ENCODE peak calls at places on chromosomes 7 and 10, in six cellular contexts. S, Z, X, N, H and R are unnamed samples.

GRCh38 chr10:101687088-101687487 is 7.9 kb downstream of the FBXW4 start:
- DNase-seq in S (no peak), Z (no peak), X (no peak), N (no peak), H (no peak), R (no peak)

GRCh38 chr10:123807444-123808035 is 84.1 kb downstream of the CPXM2 start:
- DNase-seq in S (no peak), Z (peak), X (no peak), N (no peak), H (no peak), R (no peak)

GRCh38 chr10:127527891-127528290 is 21.2 kb upstream of the NPS start:
- DNase-seq in S (peak), Z (no peak), X (no peak), N (no peak), H (no peak), R (no peak)

GRCh38 chr10:18140149-18140956 is at the start of gene CACNB2:
- DNase-seq in S (peak), Z (peak), X (no peak), N (peak), H (peak), R (peak)

GRCh38 chr7:5396542-5396941 is 27.1 kb downstream of the TNRC18 start:
- DNase-seq in S (no peak), Z (peak), X (no peak), N (peak), H (no peak), R (no peak)

GRCh38 chr10:102729090-102730026 is 14.4 kb upstream of the WBP1L start:
- DNase-seq in S (peak), Z (peak), X (peak), N (peak), H (peak), R (peak)

GRCh38 chr10:8502611-8503010 is 448.1 kb downstream of the GATA3 start:
- DNase-seq in S (no peak), Z (no peak), X (no peak), N (no peak), H (peak), R (no peak)

GRCh38 chr10:28676297-28676967 is 889 bp upstream of the BAMBI start:
- DNase-seq in S (no peak), Z (peak), X (no peak), N (no peak), H (peak), R (peak)

GRCh38 chr7:156781972-156782371 is 111.0 kb downstream of the LMBR1 start:
- DNase-seq in S (no peak), Z (no peak), X (no peak), N (no peak), H (no peak), R (no peak)

GRCh38 chr7:33789871-33790270 is 115.5 kb upstream of the BMPER start:
- DNase-seq in S (no peak), Z (peak), X (no peak), N (no peak), H (no peak), R (no peak)

GRCh38 chr7:154591544-154591943 is 411.4 kb downstream of the PAXIP1 start:
- DNase-seq in S (no peak), Z (no peak), X (no peak), N (no peak), H (no peak), R (no peak)

GRCh38 chr10:16987976-16988610 is 141.5 kb downstream of the CUBN start:
- DNase-seq in S (no peak), Z (peak), X (no peak), N (no peak), H (no peak), R (no peak)

GRCh38 chr7:13848576-13849527 is 140.6 kb downstream of the ETV1 start:
- DNase-seq in S (no peak), Z (peak), X (peak), N (no peak), H (no peak), R (no peak)

GRCh38 chr7:51246258-51247245 is 70.1 kb downstream of the COBL start:
- DNase-seq in S (peak), Z (no peak), X (no peak), N (no peak), H (no peak), R (no peak)

GRCh38 chr7:120797026-120797645 is 60.8 kb downstream of the TSPAN12 start:
- DNase-seq in S (no peak), Z (no peak), X (no peak), N (no peak), H (no peak), R (no peak)
- H3K27ac ChIP-seq in S (no peak), Z (no peak), X (no peak), N (no peak), H (no peak), R (no peak)

GRCh38 chr7:908159-908918 is 32.0 kb downstream of the GET4 start:
- DNase-seq in S (no peak), Z (no peak), X (no peak), N (no peak), H (no peak), R (no peak)

GRCh38 chr7:910441-910861 is 34.1 kb downstream of the GET4 start:
- DNase-seq in S (no peak), Z (no peak), X (no peak), N (no peak), H (no peak), R (no peak)

GRCh38 chr7:911791-912480 is 35.6 kb downstream of the GET4 start:
- DNase-seq in S (no peak), Z (no peak), X (no peak), N (no peak), H (no peak), R (no peak)

GRCh38 chr7:909358-910329 is 33.3 kb downstream of the GET4 start:
- DNase-seq in S (peak), Z (peak), X (peak), N (no peak), H (no peak), R (no peak)

GRCh38 chr7:910931-911431 is 34.6 kb downstream of the GET4 start:
- DNase-seq in S (no peak), Z (no peak), X (no peak), N (no peak), H (no peak), R (no peak)
- H3K4me3 ChIP-seq in S (no peak), Z (no peak), X (no peak), N (no peak), H (no peak), R (no peak)

DNA sequence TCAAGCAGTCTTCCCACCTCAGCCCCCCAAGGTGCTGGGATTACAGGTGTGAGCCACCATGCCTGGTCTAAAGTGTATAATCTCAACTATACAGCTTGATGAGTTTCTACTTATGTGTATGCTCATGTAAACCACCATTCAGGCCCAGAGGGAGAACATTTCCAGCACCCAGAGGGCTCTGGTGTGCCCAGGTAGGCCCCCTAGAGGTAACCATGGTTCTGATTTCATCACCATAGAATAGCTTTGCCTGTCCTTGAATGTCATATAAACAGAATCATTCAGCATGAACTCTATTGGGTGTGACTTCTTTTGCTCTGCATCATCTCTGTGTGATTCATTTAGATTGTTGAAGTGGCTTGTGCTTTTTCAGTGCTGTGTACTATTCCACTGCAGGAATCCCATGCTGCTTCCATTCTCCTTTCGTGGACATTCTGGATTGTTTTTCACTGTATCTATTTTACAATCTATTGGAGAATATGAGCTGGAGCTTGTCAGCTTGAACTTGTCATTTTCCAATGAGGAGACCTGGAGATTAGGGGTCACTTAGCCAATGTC is 35.2 kb downstream of the COL26A1 start:
- DNase-seq in S (no peak), Z (no peak), X (peak), N (no peak), H (no peak), R (no peak)
- TF ChIP-seq CTCF in S (no peak), Z (no peak), X (no peak), N (no peak), H (peak), R (no peak)

GRCh38 chr7:142381727-142382409 is 124.0 kb upstream of the PRSS58 start:
- DNase-seq in S (no peak), Z (no peak), X (no peak), N (peak), H (no peak), R (no peak)

GRCh38 chr7:142380064-142380463 is 122.2 kb upstream of the PRSS58 start:
- DNase-seq in S (no peak), Z (no peak), X (no peak), N (no peak), H (no peak), R (peak)

GRCh38 chr7:142377567-142377966 is 119.7 kb upstream of the PRSS58 start:
- DNase-seq in S (no peak), Z (no peak), X (no peak), N (no peak), H (no peak), R (no peak)

GRCh38 chr7:142376356-142376997 is 118.6 kb upstream of the PRSS58 start:
- DNase-seq in S (no peak), Z (no peak), X (no peak), N (no peak), H (no peak), R (no peak)

GRCh38 chr7:142379445-142379844 is 121.6 kb upstream of the PRSS58 start:
- DNase-seq in S (no peak), Z (no peak), X (no peak), N (no peak), H (no peak), R (peak)
- H3K27ac ChIP-seq in S (no peak), Z (no peak), X (no peak), N (no peak), H (no peak), R (peak)

GRCh38 chr7:31997423-31997822 is 72.8 kb downstream of the PDE1C start:
- DNase-seq in S (no peak), Z (no peak), X (no peak), N (no peak), H (peak), R (no peak)

GRCh38 chr7:31991406-31991805 is 78.8 kb downstream of the PDE1C start:
- DNase-seq in S (no peak), Z (no peak), X (no peak), N (no peak), H (no peak), R (no peak)

GRCh38 chr7:31991846-31992245 is 78.4 kb downstream of the PDE1C start:
- DNase-seq in S (no peak), Z (no peak), X (no peak), N (peak), H (no peak), R (no peak)

DNA sequence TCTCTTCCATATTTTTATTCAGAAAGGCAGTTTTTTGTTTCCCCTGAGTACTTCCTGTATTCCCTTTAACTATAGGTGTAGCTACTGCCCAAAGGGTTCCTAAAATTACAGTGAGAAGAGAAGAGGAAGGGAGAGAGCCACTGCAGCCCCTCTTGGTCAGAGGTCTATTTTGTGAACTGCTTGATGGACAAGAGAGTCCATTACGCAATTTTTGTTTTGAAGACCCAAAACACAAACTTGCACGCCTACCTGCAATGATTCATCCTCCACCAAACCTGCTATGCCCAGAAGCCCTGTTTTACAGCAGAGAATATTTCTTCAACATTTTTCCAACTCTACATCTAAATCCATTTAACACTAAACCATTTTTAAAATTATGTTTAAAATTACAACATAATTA is 75.1 kb downstream of the PDE1C start:
- DNase-seq in S (no peak), Z (no peak), X (no peak), N (peak), H (no peak), R (no peak)
- H3K4me3 ChIP-seq in S (no peak), Z (no peak), X (no peak), N (no peak), H (no peak), R (no peak)